ENCODE peak calls at places on chromosomes 5 and 9, in nine cellular contexts. B is iPS DF 19.7; K is GM12891; Y is GM23248; E is stimulated activated CD4-positive, alpha-beta T cell treated with anti-CD3 and anti-CD28 coated beads, TNF-alpha, amount 100 ng/mL, for 24 hours; G is activated T-cell treated with anti-CD3 and anti-CD28 coated beads for 48 hours; X is tibial nerve; N is pancreas; M is activated CD4-positive, alpha-beta T cell treated with anti-CD3 and anti-CD28 coated beads for 48 hours. Q is an unnamed sample.

GRCh38 chr9:133041958-133042357 is 11.2 kb downstream of the GTF3C5 start:
- DNase-seq in N (no peak), G (no peak), B (no peak), X (no peak), E (no peak), M (no peak), Y (no peak), K (no peak), Q (no peak)

GRCh38 chr5:17737087-17737486 is 102.8 kb downstream of the TAF11L14 start:
- DNase-seq in M (no peak), X (no peak), Y (no peak), B (no peak), K (no peak), E (no peak), N (no peak), G (no peak), Q (no peak)

GRCh38 chr5:43422143-43422542 is 10.0 kb upstream of the CCL28 start:
- DNase-seq in E (no peak), B (no peak), Y (peak), N (no peak), X (no peak), G (no peak), M (no peak), K (no peak), Q (no peak)

GRCh38 chr5:106854941-106855340 is 815.8 kb downstream of the EFNA5 start:
- DNase-seq in M (no peak), E (no peak), B (no peak), N (no peak), X (no peak), G (no peak), Y (no peak), K (no peak), Q (no peak)

GRCh38 chr5:170475269-170476000 is 28.4 kb upstream of the KCNIP1 start:
- DNase-seq in G (no peak), E (no peak), B (no peak), X (no peak), K (no peak), M (no peak), Y (no peak), N (no peak), Q (peak)

GRCh38 chr5:142869883-142870282 is 99.7 kb downstream of the ARHGAP26 start:
- DNase-seq in K (no peak), B (no peak), N (no peak), E (no peak), X (no peak), Y (no peak), M (no peak), G (no peak), Q (no peak)

GRCh38 chr9:74974558-74974957 is 21.8 kb upstream of the C9orf40 start:
- DNase-seq in E (no peak), K (no peak), B (no peak), Y (no peak), M (no peak), G (no peak), X (no peak), N (no peak), Q (no peak)

GRCh38 chr9:113956901-113957777 is 81.0 kb downstream of the ZNF618 start:
- DNase-seq in X (no peak), Y (peak), N (no peak), K (no peak), B (no peak), G (no peak), M (no peak), E (no peak), Q (no peak)

GRCh38 chr5:151038292-151038745 is 17.9 kb downstream of the GPX3 start:
- DNase-seq in G (no peak), M (no peak), Y (no peak), E (no peak), N (no peak), X (no peak), B (no peak), K (no peak), Q (no peak)

GRCh38 chr5:80884086-80884813 is 75.9 kb upstream of the RASGRF2 start:
- DNase-seq in E (no peak), Y (no peak), N (no peak), M (no peak), B (no peak), K (no peak), G (no peak), X (no peak), Q (no peak)

GRCh38 chr5:98397081-98397480 is 376.4 kb upstream of the RGMB start:
- DNase-seq in X (no peak), G (no peak), M (no peak), E (no peak), N (no peak), B (no peak), K (no peak), Y (peak), Q (no peak)

GRCh38 chr5:75545131-75545530 is 33.4 kb downstream of the POLK start:
- DNase-seq in E (no peak), G (no peak), Y (no peak), X (no peak), N (no peak), M (no peak), K (no peak), B (no peak), Q (no peak)